ENCODE peak calls at places on chromosomes 4 and X, in four cellular contexts. P, O, M and F are unnamed samples.

GRCh38 chrX:150364347-150365050 is 1.4 kb downstream of the MAMLD1 start:
- DNase-seq in P (peak; percentile 13), O (no peak), M (no peak), F (no peak)

GRCh38 chrX:11754958-11755645 is 2.9 kb upstream of the MSL3 start:
- DNase-seq in P (no peak), O (no peak), M (no peak), F (no peak)

GRCh38 chrX:25600776-25601175 is 537.4 kb upstream of the MAGEB18 start:
- DNase-seq in P (no peak), O (no peak), M (no peak), F (no peak)

GRCh38 chr4:169799260-169799659 is 41.5 kb upstream of the HPF1 start:
- DNase-seq in P (no peak), O (no peak), M (no peak), F (no peak)

GRCh38 chr4:38600575-38600974 is 63.4 kb upstream of the KLF3 start:
- DNase-seq in P (no peak), O (no peak), M (no peak), F (no peak)

GRCh38 chr4:40916880-40917279 is 167.1 kb downstream of the NSUN7 start:
- DNase-seq in P (peak; percentile 81), O (no peak), M (peak; percentile 27), F (peak; percentile 68)

GRCh38 chr4:183721207-183722081 is 62.4 kb downstream of the TRAPPC11 start:
- DNase-seq in P (peak; percentile 41), O (no peak), M (peak; percentile 96), F (no peak)

GRCh38 chr4:24032371-24032989 is 142.6 kb upstream of the PPARGC1A start:
- DNase-seq in P (peak; percentile 16), O (no peak), M (peak; percentile 13), F (no peak)

GRCh38 chrX:111095974-111096870 is at the start of gene PAK3:
- DNase-seq in P (peak; percentile 41), O (no peak), M (no peak), F (no peak)

GRCh38 chr4:86917212-86918039 is 17.4 kb upstream of the AFF1 start:
- DNase-seq in P (no peak), O (no peak), M (no peak), F (no peak)

GRCh38 chrX:43949669-43950068 is 23.5 kb downstream of the NDP start:
- DNase-seq in P (peak; percentile 63), O (no peak), M (peak; percentile 10), F (no peak)

GRCh38 chrX:77442728-77443127 is 4.5 kb upstream of the FGF16 start:
- DNase-seq in P (no peak), O (no peak), M (peak; percentile 1), F (no peak)

GRCh38 chr4:147057631-147057980 is 111.9 kb upstream of the TTC29 start:
- DNase-seq in P (no peak), O (no peak), M (no peak), F (no peak)

GRCh38 chr4:56026596-56026995 is 77.9 kb downstream of the CEP135 start:
- DNase-seq in P (no peak), O (no peak), M (no peak), F (no peak)

GRCh38 chr4:76108467-76109181 is 34.1 kb downstream of the ART3 start:
- DNase-seq in P (no peak), O (no peak), M (peak; percentile 20), F (peak; percentile 34)

GRCh38 chrX:19627081-19627480 is 111.8 kb upstream of the MAP3K15 start:
- DNase-seq in P (no peak), O (no peak), M (no peak), F (no peak)

GRCh38 chrX:18490816-18491215 is 65.4 kb downstream of the CDKL5 start:
- DNase-seq in P (no peak), O (no peak), M (no peak), F (no peak)

GRCh38 chr4:42617030-42617429 is 39.9 kb downstream of the ATP8A1 start:
- DNase-seq in P (no peak), O (no peak), M (no peak), F (no peak)

GRCh38 chr4:180009316-180009715 is 2233.9 kb upstream of the TENM3 start:
- DNase-seq in P (no peak), O (no peak), M (no peak), F (no peak)

GRCh38 chr4:7309636-7310035 is 117.3 kb downstream of the SORCS2 start:
- DNase-seq in P (no peak), O (no peak), M (no peak), F (no peak)

GRCh38 chrX:55253528-55253927 is 11.2 kb downstream of the PAGE3 start:
- DNase-seq in P (no peak), O (no peak), M (no peak), F (no peak)

GRCh38 chrX:30561191-30561590 is 16.4 kb downstream of the TASL start:
- DNase-seq in P (no peak), O (no peak), M (no peak), F (no peak)

GRCh38 chr4:153763404-153763803 is 3.6 kb upstream of the RNF175 start:
- DNase-seq in P (peak; percentile 47), O (no peak), M (no peak), F (no peak)

GRCh38 chr4:177511611-177512010 is 69.4 kb upstream of the AGA start:
- DNase-seq in P (no peak), O (no peak), M (no peak), F (no peak)

GRCh38 chr4:52704676-52705075 is 45.6 kb upstream of the USP46 start:
- DNase-seq in P (no peak), O (no peak), M (no peak), F (no peak)

GRCh38 chrX:33725556-33726232 is 406.4 kb downstream of the FAM47A start:
- DNase-seq in P (peak; percentile 17), O (no peak), M (no peak), F (no peak)

GRCh38 chr4:59598233-59598618 is 1601.9 kb upstream of the ADGRL3 start:
- DNase-seq in P (no peak), O (no peak), M (no peak), F (no peak)
- TF ChIP-seq CBFB in P (no peak), O (no peak), M (no peak), F (no peak)

GRCh38 chr4:61443813-61444510 is 243.8 kb downstream of the ADGRL3 start:
- DNase-seq in P (no peak), O (no peak), M (peak; percentile 7), F (no peak)
- TF ChIP-seq CBFB in P (no peak), O (no peak), M (no peak), F (no peak)

GRCh38 chrX:13015536-13016236 is 28.7 kb downstream of the FAM9C start:
- DNase-seq in P (no peak), O (no peak), M (no peak), F (no peak)
- TF ChIP-seq CBFB in P (no peak), O (no peak), M (no peak), F (no peak)

DNA sequence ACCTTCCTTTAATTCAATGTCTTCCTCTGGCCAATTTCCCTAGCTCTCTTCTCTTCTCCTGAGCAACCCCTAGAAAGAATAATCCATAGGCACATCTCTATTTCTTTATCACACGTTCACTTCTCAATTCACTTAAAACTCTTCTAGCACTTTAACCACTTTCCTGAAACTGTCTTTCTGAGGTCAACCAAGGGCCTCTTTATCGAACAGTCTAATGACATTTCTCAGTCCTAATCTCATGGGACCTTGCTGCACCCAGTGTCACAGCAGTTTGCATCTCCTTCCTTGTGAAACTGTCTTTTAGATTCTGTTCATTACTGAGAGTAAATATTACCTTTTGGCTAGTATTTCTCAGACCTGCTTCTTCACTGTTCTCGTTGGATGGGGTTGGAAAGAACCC is 285.3 kb upstream of the RASGEF1B start:
- DNase-seq in P (no peak), O (peak; percentile 8), M (no peak), F (no peak)
- TF ChIP-seq CBFB in P (no peak), O (no peak), M (no peak), F (no peak)

DNA sequence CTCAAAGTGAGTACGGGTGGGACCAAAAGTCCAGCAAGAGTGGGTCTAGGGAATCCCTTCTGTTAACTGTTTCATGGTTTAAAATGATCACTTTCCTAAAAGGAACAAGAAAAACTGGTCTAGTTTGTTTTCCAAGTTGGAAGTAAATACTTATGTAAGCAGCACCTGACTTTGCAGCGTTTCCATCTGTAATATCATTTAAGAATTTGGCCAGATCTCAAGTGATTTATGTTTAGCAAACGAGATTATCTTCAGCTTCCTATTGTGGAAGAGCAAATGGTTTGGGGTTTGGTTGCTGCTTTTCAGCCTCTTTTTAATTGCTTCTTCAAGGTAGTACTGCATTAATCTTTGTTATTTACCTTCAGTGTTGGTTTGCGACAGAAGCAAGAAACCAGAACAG is 50.4 kb downstream of the FHIP1A start:
- DNase-seq in P (no peak), O (no peak), M (no peak), F (no peak)
- TF ChIP-seq CBFB in P (no peak), O (no peak), M (no peak), F (no peak)